ENCODE peak calls at places on chromosomes 13 and 19, in seven cellular contexts. E, G, Y, W, A, L and F are unnamed samples. For H3K36me3, H3K27me3 and H3K4me1, the result is how much of the 10 kb centered on the place peaks cover.

GRCh38 chr13:102710261-102710679 is 15.4 kb upstream of the METTL21C start:
- DNase-seq in E (no peak), G (no peak), Y (no peak), W (no peak), A (no peak), L (peak), F (no peak)

GRCh38 chr13:29918845-29919244 is 68.4 kb upstream of the UBL3 start:
- DNase-seq in E (no peak), G (no peak), Y (no peak), W (no peak), A (no peak), L (peak), F (no peak)

GRCh38 chr13:20125129-20125782 is 35.6 kb downstream of the GJA3 start:
- DNase-seq in E (no peak), G (no peak), Y (no peak), W (no peak), A (no peak), L (no peak), F (no peak)

GRCh38 chr19:1079566-1080111 is 12.7 kb downstream of the ARHGAP45 start:
- DNase-seq in E (no peak), G (no peak), Y (peak), W (no peak), A (no peak), L (no peak), F (no peak)

GRCh38 chr13:20489185-20489820 is 36.4 kb downstream of the CRYL1 start:
- DNase-seq in E (no peak), G (no peak), Y (no peak), W (peak), A (peak), L (peak), F (no peak)

GRCh38 chr19:52196256-52196967 is 6.6 kb downstream of the PPP2R1A start:
- DNase-seq in E (no peak), G (no peak), Y (no peak), W (no peak), A (no peak), L (no peak), F (no peak)

GRCh38 chr13:69580255-69580654 is 527.4 kb upstream of the ATXN8OS start:
- DNase-seq in E (no peak), G (no peak), Y (no peak), W (no peak), A (no peak), L (no peak), F (no peak)

GRCh38 chr13:105920375-105920774 is 615.1 kb downstream of the EFNB2 start:
- DNase-seq in E (peak), G (peak), Y (no peak), W (peak), A (peak), L (no peak), F (no peak)

GRCh38 chr19:45474191-45474940 is 6.6 kb downstream of the FOSB start:
- DNase-seq in E (no peak), G (no peak), Y (no peak), W (no peak), A (no peak), L (no peak), F (no peak)

GRCh38 chr19:14949876-14950275 is 8.6 kb downstream of the OR7C2 start:
- DNase-seq in E (no peak), G (no peak), Y (no peak), W (no peak), A (no peak), L (no peak), F (no peak)

GRCh38 chr19:8585894-8586750 is 8.9 kb upstream of the MYO1F start:
- DNase-seq in E (peak), G (peak), Y (no peak), W (peak), A (peak), L (peak), F (peak)

GRCh38 chr19:43132696-43133095 is 50.2 kb upstream of the PSG2 start:
- DNase-seq in E (no peak), G (no peak), Y (no peak), W (no peak), A (no peak), L (no peak), F (no peak)

GRCh38 chr13:79589605-79590511 is 108.9 kb downstream of the NDFIP2 start:
- DNase-seq in E (no peak), G (no peak), Y (no peak), W (no peak), A (no peak), L (no peak), F (no peak)

GRCh38 chr13:34462843-34463242 is 479.2 kb upstream of the NBEA start:
- DNase-seq in E (no peak), G (no peak), Y (no peak), W (no peak), A (peak), L (no peak), F (no peak)

GRCh38 chr19:28164214-28164613 is 1048.7 kb downstream of the UQCRFS1 start:
- DNase-seq in E (no peak), G (no peak), Y (no peak), W (no peak), A (no peak), L (no peak), F (no peak)

GRCh38 chr13:43397110-43397509 is 373.7 kb downstream of the DNAJC15 start:
- DNase-seq in E (no peak), G (no peak), Y (no peak), W (no peak), A (no peak), L (no peak), F (no peak)

GRCh38 chr19:49335784-49336481 is 727 bp downstream of the CD37 start:
- DNase-seq in E (no peak), G (no peak), Y (peak), W (no peak), A (no peak), L (no peak), F (no peak)

GRCh38 chr19:50195224-50195623 is 8.2 kb upstream of the MYH14 start:
- DNase-seq in E (no peak), G (no peak), Y (no peak), W (no peak), A (no peak), L (no peak), F (no peak)

GRCh38 chr13:104006625-104007061 is 940.4 kb upstream of the SLC10A2 start:
- DNase-seq in E (no peak), G (no peak), Y (no peak), W (no peak), A (no peak), L (no peak), F (no peak)

GRCh38 chr13:97289514-97290298 is 67.6 kb downstream of the MBNL2 start:
- DNase-seq in E (no peak), G (no peak), Y (no peak), W (no peak), A (no peak), L (no peak), F (no peak)

GRCh38 chr19:49408816-49409440 is 14.3 kb downstream of the PTH2 start:
- DNase-seq in E (no peak), G (no peak), Y (no peak), W (no peak), A (no peak), L (no peak), F (no peak)

GRCh38 chr19:31448221-31448657 is 99.0 kb upstream of the TSHZ3 start:
- DNase-seq in E (no peak), G (no peak), Y (peak), W (no peak), A (no peak), L (peak), F (peak)

GRCh38 chr19:57789288-57789687 is 19.8 kb downstream of the ZNF586 start:
- DNase-seq in E (no peak), G (no peak), Y (no peak), W (no peak), A (no peak), L (no peak), F (no peak)

GRCh38 chr19:57786906-57787305 is 17.4 kb downstream of the ZNF586 start:
- DNase-seq in E (no peak), G (no peak), Y (no peak), W (no peak), A (no peak), L (no peak), F (no peak)

GRCh38 chr19:57786286-57786685 is 16.8 kb downstream of the ZNF586 start:
- DNase-seq in E (no peak), G (no peak), Y (no peak), W (no peak), A (no peak), L (no peak), F (no peak)

GRCh38 chr19:57788114-57788692 is 18.7 kb downstream of the ZNF586 start:
- DNase-seq in E (no peak), G (no peak), Y (no peak), W (no peak), A (no peak), L (no peak), F (no peak)
- H3K36me3 ChIP-seq in E (under half), G (under half), Y (under half), W (under half), A (under half), L (under half), F (under half)

DNA sequence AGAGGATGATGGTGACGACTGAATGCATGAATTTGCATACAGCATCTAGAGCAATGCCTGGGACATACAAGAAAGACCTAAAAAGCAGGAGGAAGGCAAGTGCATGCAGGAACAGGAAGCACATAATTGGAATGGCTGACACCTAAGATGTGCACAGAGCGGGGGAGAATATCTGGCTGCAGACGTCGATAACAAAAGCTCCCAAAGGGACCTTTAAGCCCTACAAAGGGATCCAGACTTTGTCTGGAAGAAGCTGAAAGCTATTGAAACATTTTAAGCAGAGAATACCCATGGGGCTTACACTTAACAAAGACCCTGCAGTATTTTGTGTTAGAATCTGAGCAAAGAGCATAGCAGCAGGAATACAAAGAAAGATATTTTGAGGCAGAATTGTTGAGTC is 107.4 kb upstream of the CLDN10 start:
- DNase-seq in E (peak), G (peak), Y (no peak), W (no peak), A (no peak), L (no peak), F (no peak)
- H3K27me3 ChIP-seq in E (under half), G (under half), Y (under half), W (under half), A (under half), L (under half), F (under half)

GRCh38 chr19:11378319-11379189 is 4.1 kb downstream of the SWSAP1 start:
- DNase-seq in E (peak), G (peak), Y (peak), W (peak), A (no peak), L (peak), F (no peak)
- H3K4me1 ChIP-seq in E (under half), G (under half), Y (under half), W (under half), A (half or more), L (half or more), F (under half)

GRCh38 chr19:5995606-5996005 is 17.7 kb upstream of the RANBP3 start:
- DNase-seq in E (no peak), G (no peak), Y (no peak), W (no peak), A (no peak), L (no peak), F (no peak)

GRCh38 chr19:5996598-5997320 is 18.8 kb upstream of the RANBP3 start:
- DNase-seq in E (no peak), G (no peak), Y (peak), W (no peak), A (no peak), L (no peak), F (no peak)

GRCh38 chr19:5996102-5996501 is 18.2 kb upstream of the RANBP3 start:
- DNase-seq in E (no peak), G (no peak), Y (no peak), W (no peak), A (no peak), L (no peak), F (no peak)

GRCh38 chr19:5999693-6000092 is 21.8 kb upstream of the RANBP3 start:
- DNase-seq in E (no peak), G (no peak), Y (no peak), W (no peak), A (no peak), L (no peak), F (no peak)

DNA sequence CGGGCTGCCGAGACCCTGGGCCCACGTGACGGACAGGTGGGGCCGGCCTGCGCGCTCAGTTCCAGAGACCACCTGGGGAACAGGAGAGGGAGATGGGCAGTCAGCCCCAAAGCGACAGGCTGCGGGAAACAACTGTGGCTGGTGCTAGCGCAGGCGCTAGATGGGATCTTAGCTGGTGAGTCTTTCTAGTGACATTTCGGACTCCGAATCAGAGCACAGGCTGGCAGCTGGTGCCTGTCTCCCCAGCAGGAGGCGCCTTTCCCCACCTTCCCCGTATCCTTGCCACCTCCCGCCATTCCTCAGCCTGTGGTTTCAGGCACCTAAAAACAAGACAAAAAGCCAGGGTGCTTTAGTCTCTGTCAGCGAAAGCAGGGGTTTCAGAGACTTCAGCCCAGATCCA is 19.4 kb upstream of the RANBP3 start:
- DNase-seq in E (peak), G (peak), Y (no peak), W (no peak), A (no peak), L (no peak), F (no peak)
- H3K36me3 ChIP-seq in E (under half), G (under half), Y (under half), W (under half), A (under half), L (under half), F (under half)

GRCh38 chr19:18775586-18776287 is 15.4 kb downstream of the COMP start:
- DNase-seq in E (no peak), G (no peak), Y (peak), W (no peak), A (no peak), L (no peak), F (no peak)
- H3K27me3 ChIP-seq in E (half or more), G (under half), Y (under half), W (under half), A (under half), L (under half), F (under half)

GRCh38 chr13:48402325-48402962 is 10.5 kb downstream of the LPAR6 start:
- DNase-seq in E (no peak), G (no peak), Y (no peak), W (no peak), A (no peak), L (no peak), F (no peak)

GRCh38 chr13:48401480-48401879 is 11.4 kb downstream of the LPAR6 start:
- DNase-seq in E (no peak), G (no peak), Y (no peak), W (no peak), A (no peak), L (no peak), F (no peak)

GRCh38 chr13:48403929-48404328 is 9.0 kb downstream of the LPAR6 start:
- DNase-seq in E (no peak), G (no peak), Y (no peak), W (no peak), A (no peak), L (peak), F (no peak)

GRCh38 chr13:48404952-48405351 is 8.0 kb downstream of the LPAR6 start:
- DNase-seq in E (no peak), G (no peak), Y (no peak), W (no peak), A (no peak), L (no peak), F (no peak)

GRCh38 chr13:48403151-48403631 is 9.7 kb downstream of the LPAR6 start:
- DNase-seq in E (no peak), G (no peak), Y (no peak), W (no peak), A (no peak), L (no peak), F (no peak)
- H3K4me1 ChIP-seq in E (under half), G (under half), Y (under half), W (under half), A (under half), L (under half), F (under half)

DNA sequence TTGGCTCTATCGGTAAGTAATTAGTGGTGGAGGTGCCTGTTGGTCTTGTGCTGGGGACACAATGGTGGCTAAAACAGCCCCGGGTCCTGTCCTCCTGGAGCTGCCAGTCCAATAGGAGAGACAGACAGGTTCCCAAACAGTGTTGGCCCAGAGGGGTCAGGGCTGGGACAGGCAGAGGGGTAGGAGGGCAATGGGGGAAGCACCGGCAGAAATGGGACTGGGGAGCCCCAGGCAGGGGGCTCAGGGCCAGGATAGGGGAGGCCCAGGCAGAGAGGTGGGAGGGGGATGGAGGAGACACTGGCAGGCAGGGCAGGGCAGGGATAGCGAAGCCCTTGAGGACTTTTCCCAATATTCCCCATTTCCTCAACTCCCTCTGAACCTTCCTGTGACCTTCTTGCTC is 2.2 kb upstream of the FBL start:
- DNase-seq in E (no peak), G (no peak), Y (no peak), W (no peak), A (no peak), L (no peak), F (no peak)
- H3K36me3 ChIP-seq in E (under half), G (under half), Y (under half), W (under half), A (under half), L (under half), F (under half)